ENCODE peak calls at places on chromosomes 16 and 17, in six cellular contexts. One of them, this sample, is unnamed.

GRCh38 chr17:50201226-50201854 is at the start of gene COL1A1:
- DNase-seq in CD8-positive, alpha-beta T cell: no peak
- DNase-seq in brain pericyte: no peak
- DNase-seq in AG04450: no peak
- DNase-seq in GM23338: peak; percentile 59
- DNase-seq in IMR-90: peak; percentile 90
- DNase-seq in this sample: no peak

GRCh38 chr16:85491798-85492616 is 121.1 kb upstream of the GSE1 start:
- DNase-seq in CD8-positive, alpha-beta T cell: no peak
- DNase-seq in brain pericyte: no peak
- DNase-seq in AG04450: no peak
- DNase-seq in GM23338: peak; percentile 83
- DNase-seq in IMR-90: no peak
- DNase-seq in this sample: no peak

GRCh38 chr16:13313351-13313750 is 412.0 kb downstream of the SHISA9 start:
- DNase-seq in CD8-positive, alpha-beta T cell: no peak
- DNase-seq in brain pericyte: no peak
- DNase-seq in AG04450: no peak
- DNase-seq in GM23338: no peak
- DNase-seq in IMR-90: no peak
- DNase-seq in this sample: no peak

GRCh38 chr17:69654981-69655581 is 240.6 kb downstream of the MAP2K6 start:
- DNase-seq in CD8-positive, alpha-beta T cell: no peak
- DNase-seq in brain pericyte: peak; percentile 34
- DNase-seq in AG04450: peak; percentile 83
- DNase-seq in GM23338: no peak
- DNase-seq in IMR-90: peak; percentile 95
- DNase-seq in this sample: no peak

GRCh38 chr17:1484586-1485310 is 7.7 kb downstream of the MYO1C start:
- DNase-seq in CD8-positive, alpha-beta T cell: no peak
- DNase-seq in brain pericyte: no peak
- DNase-seq in AG04450: no peak
- DNase-seq in GM23338: peak; percentile 81
- DNase-seq in IMR-90: no peak
- DNase-seq in this sample: no peak

GRCh38 chr17:66778531-66778930 is 56.4 kb upstream of the CACNG5 start:
- DNase-seq in CD8-positive, alpha-beta T cell: no peak
- DNase-seq in brain pericyte: no peak
- DNase-seq in AG04450: no peak
- DNase-seq in GM23338: no peak
- DNase-seq in IMR-90: no peak
- DNase-seq in this sample: no peak

GRCh38 chr17:82278308-82278707 is 4.8 kb upstream of the CSNK1D start:
- DNase-seq in CD8-positive, alpha-beta T cell: no peak
- DNase-seq in brain pericyte: no peak
- DNase-seq in AG04450: no peak
- DNase-seq in GM23338: no peak
- DNase-seq in IMR-90: no peak
- DNase-seq in this sample: no peak

GRCh38 chr16:87681990-87682570 is 79.8 kb downstream of the JPH3 start:
- DNase-seq in CD8-positive, alpha-beta T cell: no peak
- DNase-seq in brain pericyte: no peak
- DNase-seq in AG04450: peak; percentile 48
- DNase-seq in GM23338: peak; percentile 89
- DNase-seq in IMR-90: peak; percentile 78
- DNase-seq in this sample: no peak

GRCh38 chr16:9446471-9447194 is 355.2 kb downstream of the HAPSTR1 start:
- DNase-seq in CD8-positive, alpha-beta T cell: no peak
- DNase-seq in brain pericyte: no peak
- DNase-seq in AG04450: no peak
- DNase-seq in GM23338: no peak
- DNase-seq in IMR-90: no peak
- DNase-seq in this sample: no peak

GRCh38 chr16:29943846-29944669 is 17.8 kb upstream of the TMEM219 start:
- DNase-seq in CD8-positive, alpha-beta T cell: no peak
- DNase-seq in brain pericyte: peak; percentile 70
- DNase-seq in AG04450: peak; percentile 96
- DNase-seq in GM23338: peak; percentile 80
- DNase-seq in IMR-90: peak; percentile 99
- DNase-seq in this sample: no peak

This sample was measured in iPS DF 19.7.